ENCODE peak calls at places on chromosomes 11 and 22, in nine cellular contexts. C is cardiac muscle cell, E is H9, M is heart right ventricle, Y is fibroblast of the aortic adventitia, J is A673, U is type B pancreatic cell, S is OCI-LY7, V is NB4. Q is an unnamed sample.

GRCh38 chr11:58574851-58575250 is 805 bp downstream of the LPXN start:
- DNase-seq in C (peak; percentile 34), E (no peak), M (no peak), Y (peak; percentile 82), J (no peak), U (no peak), S (no peak), V (no peak), Q (peak; percentile 46)

GRCh38 chr11:96050435-96051182 is 126.7 kb upstream of the MTMR2 start:
- DNase-seq in C (peak; percentile 94), E (no peak), M (no peak), Y (peak; percentile 83), J (peak; percentile 46), U (no peak), S (no peak), V (no peak), Q (peak; percentile 78)

GRCh38 chr22:20427104-20427944 is 10.3 kb downstream of the SCARF2 start:
- DNase-seq in C (no peak), E (no peak), M (no peak), Y (no peak), J (no peak), U (no peak), S (no peak), V (no peak), Q (no peak)

GRCh38 chr11:2327032-2327431 is 25.2 kb downstream of the TSPAN32 start:
- DNase-seq in C (no peak), E (no peak), M (no peak), Y (no peak), J (no peak), U (peak; percentile 62), S (no peak), V (no peak), Q (no peak)

GRCh38 chr11:47378011-47378835 is at the start of gene SPI1:
- DNase-seq in C (no peak), E (no peak), M (peak; percentile 56), Y (no peak), J (no peak), U (no peak), S (peak; percentile 91), V (peak; percentile 97), Q (no peak)

GRCh38 chr11:8038393-8038792 is 42.6 kb upstream of the TUB start:
- DNase-seq in C (no peak), E (no peak), M (no peak), Y (no peak), J (no peak), U (peak; percentile 55), S (no peak), V (no peak), Q (no peak)

GRCh38 chr11:75703709-75704237 is 13.9 kb upstream of the MOGAT2 start:
- DNase-seq in C (no peak), E (no peak), M (no peak), Y (no peak), J (no peak), U (no peak), S (no peak), V (no peak), Q (no peak)

GRCh38 chr11:71563401-71563800 is 2.0 kb upstream of the KRTAP5-10 start:
- DNase-seq in C (peak; percentile 63), E (peak; percentile 59), M (no peak), Y (peak; percentile 14), J (peak; percentile 63), U (no peak), S (peak; percentile 34), V (peak; percentile 68), Q (peak; percentile 80)

GRCh38 chr11:125464266-125464662 is 31.8 kb downstream of the FEZ1 start:
- DNase-seq in C (peak; percentile 43), E (no peak), M (no peak), Y (peak; percentile 28), J (no peak), U (no peak), S (no peak), V (no peak), Q (no peak)

GRCh38 chr11:2310786-2311455 is 9.1 kb downstream of the TSPAN32 start:
- DNase-seq in C (no peak), E (no peak), M (no peak), Y (no peak), J (no peak), U (no peak), S (no peak), V (peak; percentile 16), Q (no peak)

GRCh38 chr11:63920870-63921417 is 4.0 kb upstream of the RCOR2 start:
- DNase-seq in C (no peak), E (peak; percentile 86), M (peak; percentile 42), Y (no peak), J (no peak), U (no peak), S (peak; percentile 51), V (no peak), Q (no peak)
- TF ChIP-seq CTCF in C (peak; percentile 62), E (peak; percentile 92), M (no peak), Y (peak; percentile 50), J (no peak), U (peak; percentile 80), S (peak; percentile 79), V (no peak), Q (peak; percentile 59)

DNA sequence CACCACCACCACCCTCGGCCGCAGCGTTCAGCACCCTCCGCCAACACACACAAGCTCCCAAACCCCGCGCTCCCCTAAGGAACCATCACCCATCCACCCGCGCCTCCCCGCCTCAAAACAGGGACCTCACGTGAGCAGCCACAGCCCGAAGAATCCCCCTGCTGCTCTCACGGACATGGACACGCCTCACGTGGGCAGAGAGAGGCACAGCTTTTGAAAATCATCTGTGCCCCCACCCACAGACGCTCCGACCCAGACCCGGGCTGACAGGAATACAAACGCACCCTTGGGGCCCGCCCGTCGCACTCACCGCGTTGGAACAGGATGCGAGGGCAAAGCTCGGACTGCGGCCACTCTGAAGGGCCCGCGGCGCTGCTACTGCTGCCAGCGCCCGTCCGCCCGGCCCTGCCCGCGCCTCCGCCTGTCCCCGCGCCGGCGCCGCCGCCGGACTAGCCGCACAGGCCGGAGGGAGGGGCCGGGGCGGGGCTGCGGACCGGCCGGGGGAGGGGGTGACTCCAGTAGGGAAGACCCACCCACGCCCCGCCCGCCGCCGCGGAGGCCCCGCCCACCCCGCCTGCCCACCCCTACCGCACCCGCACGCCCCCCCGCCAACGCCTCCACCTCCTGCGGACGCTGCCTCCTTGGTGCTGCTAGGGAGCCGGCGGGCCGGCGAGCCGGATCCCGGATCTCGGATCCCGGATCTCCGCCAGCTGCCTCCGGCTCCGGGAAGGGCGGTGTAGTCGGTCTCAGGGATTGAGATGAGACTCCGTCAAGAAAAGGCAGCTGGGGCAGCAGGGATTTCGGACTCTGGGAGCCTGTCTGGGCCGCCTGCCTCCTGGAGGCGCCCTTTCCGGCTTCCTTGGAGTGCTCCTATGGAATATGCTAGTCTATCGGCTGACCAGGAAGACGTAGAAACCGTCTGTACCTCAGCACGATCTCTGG is at the start of gene TRIM3:
- DNase-seq in C (peak; percentile 94), E (peak; percentile 94), M (peak; percentile 95), Y (peak; percentile 80), J (peak; percentile 88), U (peak; percentile 90), S (peak; percentile 81), V (peak; percentile 75), Q (peak; percentile 78)
- TF ChIP-seq CTCF in C (peak; percentile 46), E (peak; percentile 43), M (no peak), Y (peak; percentile 49), J (peak; percentile 46), U (peak; percentile 39), S (no peak), V (no peak), Q (peak; percentile 53)

GRCh38 chr11:134578807-134579708 is 167.0 kb upstream of the B3GAT1 start:
- DNase-seq in C (no peak), E (no peak), M (no peak), Y (no peak), J (no peak), U (no peak), S (no peak), V (peak; percentile 46), Q (no peak)
- TF ChIP-seq CTCF in C (no peak), E (peak; percentile 40), M (no peak), Y (no peak), J (no peak), U (peak; percentile 28), S (no peak), V (peak; percentile 26), Q (no peak)

GRCh38 chr11:37451903-37452302 is 853.9 kb upstream of the RAG2 start:
- DNase-seq in C (no peak), E (no peak), M (no peak), Y (no peak), J (no peak), U (no peak), S (no peak), V (no peak), Q (no peak)

GRCh38 chr11:37450613-37451012 is 852.6 kb upstream of the RAG2 start:
- DNase-seq in C (peak; percentile 33), E (no peak), M (no peak), Y (peak; percentile 22), J (no peak), U (no peak), S (no peak), V (peak; percentile 78), Q (no peak)

DNA sequence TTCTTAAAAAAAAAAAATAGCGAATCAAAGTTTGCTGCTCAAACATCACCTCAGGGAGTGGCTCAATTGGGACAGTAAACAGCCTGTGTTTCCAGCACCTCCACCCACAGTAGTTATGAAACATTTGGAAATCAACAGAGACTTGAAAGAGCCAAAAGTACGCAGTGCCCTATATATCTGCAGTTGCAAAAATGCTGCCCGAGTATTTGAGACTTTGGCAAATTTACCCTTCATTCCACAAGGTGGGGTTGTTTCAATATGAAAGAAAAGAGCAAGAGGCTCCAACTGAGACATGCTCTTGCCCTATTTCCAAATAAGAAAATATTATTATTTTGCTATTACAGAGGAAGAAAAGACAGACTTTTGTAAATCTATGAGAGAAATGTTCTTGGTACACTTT is 851.1 kb upstream of the RAG2 start:
- DNase-seq in C (peak; percentile 82), E (no peak), M (no peak), Y (peak; percentile 85), J (peak; percentile 94), U (no peak), S (no peak), V (peak; percentile 58), Q (peak; percentile 56)
- TF ChIP-seq CTCF in C (peak; percentile 67), E (peak; percentile 73), M (no peak), Y (peak; percentile 65), J (peak; percentile 92), U (peak; percentile 77), S (peak; percentile 37), V (peak; percentile 45), Q (peak; percentile 82)

GRCh38 chr11:60934091-60934789 is 10.0 kb downstream of the TMEM132A start:
- DNase-seq in C (no peak), E (no peak), M (no peak), Y (no peak), J (no peak), U (no peak), S (no peak), V (no peak), Q (no peak)
- TF ChIP-seq CTCF in C (no peak), E (no peak), M (no peak), Y (no peak), J (no peak), U (no peak), S (no peak), V (no peak), Q (no peak)